ENCODE peak calls at places on chromosomes 12 and 14, in eight cellular contexts. S is HL-60, X is H1, A is Panc1, O is sigmoid colon, Z is vagina, C is GM23338, Y is HepG2. M is an unnamed sample.

GRCh38 chr12:105935981-105936380 is 202.8 kb downstream of the NUAK1 start:
- DNase-seq in S (no peak), X (no peak), A (no peak), O (no peak), Z (no peak), C (no peak), Y (no peak), M (no peak)

GRCh38 chr12:108117163-108117849 is 11.8 kb upstream of the WSCD2 start:
- DNase-seq in S (no peak), X (no peak), A (no peak), O (no peak), Z (no peak), C (peak), Y (no peak), M (no peak)

GRCh38 chr12:119229837-119230236 is 51.1 kb downstream of the HSPB8 start:
- DNase-seq in S (no peak), X (no peak), A (no peak), O (no peak), Z (no peak), C (peak), Y (peak), M (no peak)

GRCh38 chr14:95102678-95103039 is 54.7 kb downstream of the DICER1 start:
- DNase-seq in S (no peak), X (no peak), A (no peak), O (no peak), Z (no peak), C (no peak), Y (no peak), M (no peak)

GRCh38 chr12:82554529-82554928 is 132.2 kb upstream of the TMTC2 start:
- DNase-seq in S (no peak), X (no peak), A (no peak), O (no peak), Z (no peak), C (no peak), Y (no peak), M (no peak)

GRCh38 chr14:76407449-76408150 is 31.7 kb downstream of the ESRRB start:
- DNase-seq in S (no peak), X (no peak), A (no peak), O (no peak), Z (no peak), C (no peak), Y (no peak), M (no peak)

GRCh38 chr12:15256760-15257159 is 35.5 kb upstream of the RERG start:
- DNase-seq in S (no peak), X (no peak), A (no peak), O (peak), Z (no peak), C (no peak), Y (no peak), M (no peak)

GRCh38 chr12:52398176-52398575 is 8.0 kb downstream of the KRT82 start:
- DNase-seq in S (no peak), X (no peak), A (no peak), O (peak), Z (no peak), C (no peak), Y (no peak), M (no peak)

GRCh38 chr12:32051511-32052299 is 54.9 kb upstream of the BICD1 start:
- DNase-seq in S (no peak), X (no peak), A (peak), O (no peak), Z (no peak), C (no peak), Y (no peak), M (no peak)

GRCh38 chr12:100360450-100360849 is 3.6 kb downstream of the SLC17A8 start:
- DNase-seq in S (no peak), X (no peak), A (no peak), O (no peak), Z (no peak), C (no peak), Y (no peak), M (no peak)

GRCh38 chr14:31843361-31844091 is 233.6 kb upstream of the ARHGAP5 start:
- DNase-seq in S (no peak), X (no peak), A (no peak), O (no peak), Z (no peak), C (no peak), Y (no peak), M (no peak)

GRCh38 chr14:67987596-67987995 is 168.0 kb downstream of the RAD51B start:
- DNase-seq in S (no peak), X (no peak), A (no peak), O (no peak), Z (no peak), C (no peak), Y (no peak), M (no peak)

GRCh38 chr14:100832311-100832960 is 6.5 kb downstream of the MEG3 start:
- DNase-seq in S (no peak), X (no peak), A (no peak), O (no peak), Z (no peak), C (peak), Y (no peak), M (no peak)

GRCh38 chr14:63922696-63923421 is 70.1 kb downstream of the SYNE2 start:
- DNase-seq in S (no peak), X (no peak), A (no peak), O (no peak), Z (no peak), C (no peak), Y (peak), M (no peak)

GRCh38 chr14:44339256-44339655 is 167.8 kb downstream of the FSCB start:
- DNase-seq in S (no peak), X (no peak), A (no peak), O (no peak), Z (no peak), C (no peak), Y (no peak), M (no peak)

GRCh38 chr12:67042697-67043131 is 226.4 kb upstream of the CAND1 start:
- DNase-seq in S (no peak), X (no peak), A (no peak), O (no peak), Z (no peak), C (peak), Y (no peak), M (no peak)

GRCh38 chr12:23543767-23544166 is 405.7 kb downstream of the SOX5 start:
- DNase-seq in S (no peak), X (no peak), A (no peak), O (no peak), Z (no peak), C (no peak), Y (no peak), M (no peak)

GRCh38 chr12:89236237-89236636 is 116.1 kb downstream of the DUSP6 start:
- DNase-seq in S (no peak), X (no peak), A (no peak), O (no peak), Z (no peak), C (no peak), Y (no peak), M (no peak)

GRCh38 chr12:561116-561705 is 101.5 kb downstream of the B4GALNT3 start:
- DNase-seq in S (no peak), X (no peak), A (no peak), O (no peak), Z (no peak), C (no peak), Y (no peak), M (no peak)

GRCh38 chr12:15201456-15201855 is 19.8 kb downstream of the RERG start:
- DNase-seq in S (no peak), X (no peak), A (no peak), O (no peak), Z (no peak), C (no peak), Y (no peak), M (no peak)

GRCh38 chr12:45973526-45973925 is 16.8 kb downstream of the SCAF11 start:
- DNase-seq in S (no peak), X (no peak), A (no peak), O (no peak), Z (no peak), C (no peak), Y (no peak), M (no peak)

GRCh38 chr14:62980693-62981092 is 64.6 kb downstream of the KCNH5 start:
- DNase-seq in S (no peak), X (no peak), A (no peak), O (no peak), Z (no peak), C (no peak), Y (no peak), M (no peak)

GRCh38 chr14:32004300-32004699 is 72.8 kb upstream of the ARHGAP5 start:
- DNase-seq in S (no peak), X (no peak), A (no peak), O (no peak), Z (no peak), C (no peak), Y (peak), M (no peak)

GRCh38 chr12:32921397-32921796 is 24.8 kb upstream of the PKP2 start:
- DNase-seq in S (no peak), X (no peak), A (no peak), O (no peak), Z (no peak), C (no peak), Y (no peak), M (no peak)

GRCh38 chr14:29926701-29927595 is 699 bp downstream of the PRKD1 start:
- DNase-seq in S (no peak), X (peak), A (no peak), O (peak), Z (no peak), C (peak), Y (peak), M (no peak)

GRCh38 chr14:72665259-72665658 is 228.6 kb downstream of the DPF3 start:
- DNase-seq in S (no peak), X (no peak), A (no peak), O (no peak), Z (no peak), C (no peak), Y (peak), M (no peak)

GRCh38 chr12:30219047-30219446 is 435.3 kb upstream of the TMTC1 start:
- DNase-seq in S (no peak), X (no peak), A (no peak), O (no peak), Z (no peak), C (no peak), Y (no peak), M (no peak)

GRCh38 chr12:29990971-29991370 is 207.2 kb upstream of the TMTC1 start:
- DNase-seq in S (no peak), X (no peak), A (no peak), O (no peak), Z (no peak), C (no peak), Y (no peak), M (no peak)

GRCh38 chr12:109719123-109720022 is 5.7 kb downstream of the FAM222A start:
- DNase-seq in S (no peak), X (no peak), A (no peak), O (no peak), Z (no peak), C (peak), Y (peak), M (no peak)

DNA sequence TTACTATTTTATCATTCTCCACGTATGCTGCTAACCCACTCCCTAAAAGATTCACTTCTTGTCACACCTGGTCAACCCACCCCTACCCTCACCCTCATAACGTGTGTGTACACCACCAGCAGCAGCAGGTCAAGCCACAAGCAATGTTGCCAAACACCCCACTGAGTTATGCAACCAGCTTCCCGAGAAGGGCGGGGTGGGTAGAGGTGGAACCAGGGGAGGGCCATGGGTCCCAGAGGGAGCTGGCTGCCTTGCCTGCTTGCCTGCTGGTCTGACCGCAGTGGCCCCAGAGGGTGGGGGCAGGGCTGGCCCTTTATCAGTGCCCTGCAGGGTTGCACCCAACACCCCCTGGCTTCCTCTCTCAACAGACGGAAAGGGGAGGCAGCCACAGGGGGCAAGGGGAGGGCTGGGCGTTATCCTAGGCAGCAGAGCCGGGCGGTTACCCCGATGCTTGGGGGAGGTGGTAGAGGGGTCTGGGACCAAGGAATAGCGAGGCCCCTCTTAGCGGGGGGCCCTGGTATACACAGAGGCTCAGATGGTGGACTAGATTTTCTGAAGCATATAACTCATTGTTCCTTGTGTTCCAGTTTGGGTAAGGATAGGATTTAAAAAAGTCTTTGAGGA is 3.5 kb upstream of the NFE2 start:
- DNase-seq in S (peak), X (peak), A (no peak), O (peak), Z (no peak), C (peak), Y (peak), M (peak)
- TF ChIP-seq POLR2AphosphoS5 in S (peak), X (no peak), A (no peak), O (no peak), Z (no peak), C (no peak), Y (no peak), M (no peak)

GRCh38 chr14:99244960-99245340 is 27.0 kb downstream of the BCL11B start:
- DNase-seq in S (no peak), X (no peak), A (no peak), O (no peak), Z (no peak), C (peak), Y (no peak), M (no peak)
- TF ChIP-seq CTCF in S (no peak), X (no peak), A (no peak), O (no peak), Z (no peak), C (no peak), Y (no peak), M (no peak)

GRCh38 chr12:120369476-120370342 is 745 bp upstream of the MSI1 start:
- DNase-seq in S (no peak), X (no peak), A (no peak), O (no peak), Z (no peak), C (peak), Y (no peak), M (no peak)
- H3K4me3 ChIP-seq in S (no peak), X (peak), A (peak), O (peak), Z (peak), C (peak), Y (no peak), M (peak)

DNA sequence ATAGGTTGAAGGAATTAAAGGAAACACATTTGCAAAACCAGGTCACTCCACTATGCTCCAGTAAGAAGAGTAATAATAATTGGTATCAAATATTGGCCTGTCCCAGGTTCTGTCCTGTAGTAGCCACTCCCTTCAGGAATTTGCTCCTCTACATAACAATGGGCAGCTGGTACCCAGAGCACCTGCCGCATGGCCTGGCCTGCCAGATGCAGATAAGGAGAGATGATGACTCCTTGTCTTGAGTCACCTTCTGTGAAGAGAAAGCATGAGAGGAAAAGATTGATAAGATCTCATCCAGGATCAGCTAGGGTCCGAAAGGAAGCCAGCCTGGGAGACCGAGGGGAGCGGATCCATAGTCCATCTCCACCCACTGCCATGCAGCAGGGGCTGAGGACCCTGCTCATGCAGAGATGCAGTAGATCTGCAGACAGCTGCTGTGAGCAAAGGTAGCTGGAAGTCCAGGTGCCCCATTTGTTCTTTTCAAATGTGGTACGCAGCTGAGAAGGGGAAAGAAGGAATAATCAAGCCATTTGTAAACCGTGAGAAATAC is 24.3 kb downstream of the VCPKMT start:
- DNase-seq in S (no peak), X (no peak), A (no peak), O (no peak), Z (no peak), C (peak), Y (no peak), M (no peak)
- TF ChIP-seq POLR2AphosphoS5 in S (no peak), X (no peak), A (no peak), O (no peak), Z (no peak), C (no peak), Y (no peak), M (no peak)

M was measured in suprapubic skin.